ENCODE peak calls at places on chromosomes 5 and 9, in six cellular contexts. One of them, this sample, is unnamed. For H3K4me1, the result is how much of the 10 kb centered on the place peaks cover.

GRCh38 chr9:107119294-107119693 is 163.8 kb upstream of the RAD23B start:
- DNase-seq in GM12878: no peak
- DNase-seq in HCT116: no peak
- DNase-seq in HepG2: no peak
- DNase-seq in A549: no peak
- DNase-seq in K562: no peak
- DNase-seq in this sample: no peak

GRCh38 chr5:14581891-14582796 is 552 bp downstream of the OTULINL start:
- DNase-seq in A549: peak
- DNase-seq in HepG2: no peak
- DNase-seq in GM12878: no peak
- DNase-seq in K562: no peak
- DNase-seq in HCT116: peak
- DNase-seq in this sample: no peak

GRCh38 chr5:149356391-149356790 is 1.5 kb upstream of the PCYOX1L start:
- DNase-seq in GM12878: no peak
- DNase-seq in K562: no peak
- DNase-seq in HepG2: no peak
- DNase-seq in HCT116: no peak
- DNase-seq in A549: no peak
- DNase-seq in this sample: no peak

GRCh38 chr5:42626462-42626861 is 130.2 kb upstream of the CCDC152 start:
- DNase-seq in A549: no peak
- DNase-seq in GM12878: no peak
- DNase-seq in HepG2: no peak
- DNase-seq in K562: no peak
- DNase-seq in HCT116: no peak
- DNase-seq in this sample: no peak

GRCh38 chr5:58717303-58718012 is 134.6 kb downstream of the RAB3C start:
- DNase-seq in GM12878: no peak
- DNase-seq in HepG2: no peak
- DNase-seq in HCT116: no peak
- DNase-seq in A549: no peak
- DNase-seq in K562: no peak
- DNase-seq in this sample: no peak

GRCh38 chr9:70021026-70021571 is 22.5 kb upstream of the MAMDC2 start:
- DNase-seq in HCT116: no peak
- DNase-seq in A549: no peak
- DNase-seq in GM12878: no peak
- DNase-seq in HepG2: no peak
- DNase-seq in K562: no peak
- DNase-seq in this sample: peak

GRCh38 chr9:131043097-131043496 is 34.1 kb downstream of the LAMC3 start:
- DNase-seq in A549: no peak
- DNase-seq in GM12878: no peak
- DNase-seq in K562: no peak
- DNase-seq in HepG2: no peak
- DNase-seq in HCT116: no peak
- DNase-seq in this sample: no peak

GRCh38 chr9:79858509-79858908 is 286.7 kb downstream of the TLE4 start:
- DNase-seq in HCT116: no peak
- DNase-seq in K562: peak
- DNase-seq in HepG2: peak
- DNase-seq in A549: peak
- DNase-seq in GM12878: no peak
- DNase-seq in this sample: peak

GRCh38 chr9:124372038-124372437 is 43.2 kb downstream of the PSMB7 start:
- DNase-seq in GM12878: no peak
- DNase-seq in HepG2: no peak
- DNase-seq in K562: no peak
- DNase-seq in A549: no peak
- DNase-seq in HCT116: no peak
- DNase-seq in this sample: peak

GRCh38 chr9:8362250-8362649 is 562.7 kb upstream of the DMAC1 start:
- DNase-seq in GM12878: no peak
- DNase-seq in A549: no peak
- DNase-seq in K562: no peak
- DNase-seq in HepG2: no peak
- DNase-seq in HCT116: no peak
- DNase-seq in this sample: no peak

GRCh38 chr9:128917151-128917849 is 3.5 kb upstream of the PHYHD1 start:
- DNase-seq in K562: no peak
- DNase-seq in GM12878: no peak
- DNase-seq in HCT116: no peak
- DNase-seq in HepG2: peak
- DNase-seq in A549: no peak
- DNase-seq in this sample: peak

GRCh38 chr5:176588297-176588696 is 21.7 kb downstream of the GPRIN1 start:
- DNase-seq in GM12878: no peak
- DNase-seq in A549: no peak
- DNase-seq in HepG2: no peak
- DNase-seq in K562: no peak
- DNase-seq in HCT116: no peak
- DNase-seq in this sample: no peak

GRCh38 chr5:75818661-75819060 is 101.4 kb upstream of the POC5 start:
- DNase-seq in A549: no peak
- DNase-seq in HepG2: no peak
- DNase-seq in K562: no peak
- DNase-seq in HCT116: no peak
- DNase-seq in GM12878: no peak
- DNase-seq in this sample: no peak

GRCh38 chr5:75828029-75828428 is 110.8 kb upstream of the POC5 start:
- DNase-seq in GM12878: no peak
- DNase-seq in K562: no peak
- DNase-seq in HepG2: no peak
- DNase-seq in HCT116: no peak
- DNase-seq in A549: no peak
- DNase-seq in this sample: no peak

GRCh38 chr5:75823811-75824210 is 106.6 kb upstream of the POC5 start:
- DNase-seq in A549: no peak
- DNase-seq in K562: no peak
- DNase-seq in HCT116: no peak
- DNase-seq in GM12878: no peak
- DNase-seq in HepG2: no peak
- DNase-seq in this sample: no peak

DNA sequence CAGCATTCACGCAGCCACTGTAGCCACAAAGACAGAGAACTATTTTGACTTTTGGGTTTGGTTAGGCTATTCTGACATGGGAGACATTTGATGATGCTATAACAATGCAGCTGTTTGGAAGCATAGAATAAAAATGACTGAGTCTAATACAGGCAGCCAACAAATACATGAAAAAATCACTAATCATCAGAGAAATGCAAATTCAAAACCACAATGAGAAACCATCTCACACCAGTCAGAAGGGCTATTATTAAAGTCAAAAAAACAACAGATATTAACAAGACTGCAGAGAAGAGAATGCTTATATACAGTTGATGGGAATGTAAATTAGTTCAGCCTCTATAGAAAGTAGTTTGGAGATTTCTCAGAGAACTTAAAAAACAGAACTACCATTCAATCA is 107.1 kb upstream of the POC5 start:
- DNase-seq in HepG2: no peak
- DNase-seq in A549: no peak
- DNase-seq in HCT116: no peak
- DNase-seq in K562: no peak
- DNase-seq in GM12878: no peak
- DNase-seq in this sample: no peak
- TF ChIP-seq RAD21 in HepG2: no peak
- TF ChIP-seq RAD21 in A549: no peak
- TF ChIP-seq RAD21 in HCT116: no peak
- TF ChIP-seq RAD21 in K562: no peak
- TF ChIP-seq RAD21 in GM12878: no peak
- TF ChIP-seq RAD21 in this sample: no peak

DNA sequence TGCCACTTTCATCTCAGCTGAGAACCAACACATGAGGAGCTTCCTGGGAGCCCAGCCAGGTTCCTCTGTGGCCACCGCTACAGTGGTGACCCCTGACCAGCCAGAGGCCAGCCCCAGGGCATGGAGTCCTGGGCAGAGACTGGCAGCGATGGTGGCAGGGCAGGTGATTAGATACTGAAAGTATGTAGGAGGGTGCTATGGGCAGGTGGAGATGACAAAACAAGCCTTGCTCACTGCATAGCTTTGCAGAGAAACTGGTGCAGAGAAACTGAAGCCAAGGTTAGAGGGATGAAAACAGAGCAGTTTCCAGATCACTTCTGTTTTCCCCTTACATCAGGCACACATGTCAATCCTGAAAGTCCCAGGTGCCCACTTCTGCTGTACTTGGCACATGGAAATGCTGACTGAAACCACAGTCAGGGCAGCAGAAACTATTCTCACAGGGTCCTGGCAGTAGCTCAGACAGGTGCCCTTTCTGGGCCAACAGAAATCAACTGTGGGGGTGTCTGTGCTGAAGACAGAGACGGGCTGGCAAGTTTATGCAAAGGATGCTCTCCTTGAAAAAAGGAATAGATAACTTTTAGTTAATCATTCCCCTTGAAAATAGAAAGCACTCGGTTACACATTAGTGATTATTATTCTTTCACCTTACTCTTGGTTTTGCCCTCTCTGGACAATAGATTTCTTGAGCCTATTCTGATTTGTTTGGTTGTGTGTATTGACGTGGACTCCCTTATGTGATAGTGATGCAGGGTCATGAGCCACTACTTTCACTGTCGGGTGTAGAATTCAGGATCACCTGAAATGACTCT is 90.3 kb downstream of the ANKRD55 start:
- DNase-seq in HepG2: no peak
- DNase-seq in HCT116: no peak
- DNase-seq in GM12878: peak
- DNase-seq in K562: no peak
- DNase-seq in A549: no peak
- DNase-seq in this sample: no peak
- H3K4me1 ChIP-seq in HepG2: under half
- H3K4me1 ChIP-seq in HCT116: under half
- H3K4me1 ChIP-seq in GM12878: under half
- H3K4me1 ChIP-seq in K562: under half
- H3K4me1 ChIP-seq in A549: under half
- H3K4me1 ChIP-seq in this sample: under half

GRCh38 chr9:121566401-121567141 is 66.9 kb upstream of the GGTA1 start:
- DNase-seq in K562: no peak
- DNase-seq in HepG2: no peak
- DNase-seq in GM12878: no peak
- DNase-seq in HCT116: no peak
- DNase-seq in A549: no peak
- DNase-seq in this sample: peak

GRCh38 chr9:121567142-121568100 is 67.8 kb upstream of the GGTA1 start:
- DNase-seq in GM12878: no peak
- DNase-seq in A549: no peak
- DNase-seq in K562: no peak
- DNase-seq in HCT116: no peak
- DNase-seq in HepG2: no peak
- DNase-seq in this sample: peak

GRCh38 chr9:121569266-121569648 is 69.6 kb upstream of the GGTA1 start:
- DNase-seq in HCT116: no peak
- DNase-seq in K562: no peak
- DNase-seq in HepG2: no peak
- DNase-seq in A549: no peak
- DNase-seq in GM12878: no peak
- DNase-seq in this sample: no peak

GRCh38 chr9:121568101-121568460 is 68.4 kb upstream of the GGTA1 start:
- DNase-seq in A549: no peak
- DNase-seq in HCT116: no peak
- DNase-seq in K562: no peak
- DNase-seq in GM12878: no peak
- DNase-seq in HepG2: no peak
- DNase-seq in this sample: no peak

DNA sequence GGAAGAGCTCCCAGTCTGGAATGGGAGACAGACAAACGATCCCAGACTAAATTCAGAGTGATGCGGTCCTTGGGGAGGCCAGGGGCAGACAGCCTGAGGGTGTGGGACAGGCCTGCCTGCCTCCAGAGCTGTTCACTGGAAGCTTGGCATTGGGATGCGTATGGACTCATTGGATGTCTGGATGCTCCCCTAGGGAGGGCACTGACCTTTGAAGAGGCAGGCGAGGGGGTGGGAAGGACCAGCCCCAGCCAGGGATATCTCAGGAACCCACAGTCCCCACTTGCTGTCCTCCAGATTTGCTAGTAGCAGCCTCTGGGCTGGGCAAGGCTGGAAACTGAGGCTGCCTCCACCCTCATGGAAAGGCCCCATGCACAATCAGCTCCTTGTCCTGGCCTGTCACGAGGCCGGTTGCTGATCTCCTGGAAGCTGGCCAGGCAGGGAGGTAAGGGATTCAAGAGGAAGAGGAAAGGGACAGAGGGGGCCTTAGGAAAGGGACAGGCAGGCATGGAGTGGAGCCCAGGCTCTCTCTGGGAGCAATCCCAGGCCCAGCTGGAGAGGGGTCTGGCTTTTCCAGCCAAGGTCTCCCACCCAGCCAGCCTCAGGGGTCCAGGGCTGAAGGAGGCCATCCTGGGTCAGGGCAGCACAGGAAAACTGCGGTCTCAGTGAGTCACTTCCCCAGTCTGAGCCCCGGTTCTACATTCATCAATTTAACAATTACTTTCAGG is 69.1 kb upstream of the GGTA1 start:
- DNase-seq in HCT116: no peak
- DNase-seq in HepG2: no peak
- DNase-seq in K562: no peak
- DNase-seq in GM12878: no peak
- DNase-seq in A549: no peak
- DNase-seq in this sample: peak
- TF ChIP-seq RAD21 in HCT116: no peak
- TF ChIP-seq RAD21 in HepG2: no peak
- TF ChIP-seq RAD21 in K562: no peak
- TF ChIP-seq RAD21 in GM12878: no peak
- TF ChIP-seq RAD21 in A549: no peak
- TF ChIP-seq RAD21 in this sample: no peak

GRCh38 chr9:112531666-112532282 is 45.1 kb downstream of the KIAA1958 start:
- DNase-seq in GM12878: no peak
- DNase-seq in K562: no peak
- DNase-seq in HCT116: no peak
- DNase-seq in A549: no peak
- DNase-seq in HepG2: peak
- DNase-seq in this sample: peak

GRCh38 chr9:112527959-112528358 is 41.3 kb downstream of the KIAA1958 start:
- DNase-seq in K562: no peak
- DNase-seq in HepG2: no peak
- DNase-seq in A549: no peak
- DNase-seq in GM12878: no peak
- DNase-seq in HCT116: no peak
- DNase-seq in this sample: no peak

GRCh38 chr9:112529316-112529715 is 42.7 kb downstream of the KIAA1958 start:
- DNase-seq in K562: no peak
- DNase-seq in A549: no peak
- DNase-seq in HCT116: no peak
- DNase-seq in GM12878: no peak
- DNase-seq in HepG2: no peak
- DNase-seq in this sample: no peak

GRCh38 chr9:112532427-112532826 is 45.8 kb downstream of the KIAA1958 start:
- DNase-seq in HepG2: no peak
- DNase-seq in GM12878: no peak
- DNase-seq in A549: no peak
- DNase-seq in K562: no peak
- DNase-seq in HCT116: no peak
- DNase-seq in this sample: peak

DNA sequence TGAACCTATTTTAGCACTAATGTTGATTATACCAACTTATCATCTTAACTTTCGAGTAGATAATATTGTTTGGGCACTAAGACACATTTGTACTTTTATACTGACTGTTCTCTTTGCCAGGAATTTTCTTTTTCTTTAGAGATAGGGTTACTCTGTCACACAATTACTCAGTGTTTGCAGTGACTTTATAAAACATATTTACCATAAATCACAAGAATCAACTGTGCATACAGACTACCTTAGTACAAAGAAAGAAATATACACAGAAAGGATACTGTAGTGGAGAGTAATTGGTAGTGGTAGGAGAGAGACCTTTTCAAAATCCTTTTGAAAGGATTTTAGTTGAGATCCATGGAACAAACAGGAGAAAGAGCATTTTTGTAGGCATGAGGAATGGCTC is 40.3 kb downstream of the KIAA1958 start:
- DNase-seq in HepG2: no peak
- DNase-seq in A549: no peak
- DNase-seq in HCT116: no peak
- DNase-seq in K562: no peak
- DNase-seq in GM12878: no peak
- DNase-seq in this sample: no peak
- H3K4me1 ChIP-seq in HepG2: under half
- H3K4me1 ChIP-seq in A549: under half
- H3K4me1 ChIP-seq in HCT116: under half
- H3K4me1 ChIP-seq in K562: under half
- H3K4me1 ChIP-seq in GM12878: under half
- H3K4me1 ChIP-seq in this sample: under half